ENCODE peak calls at places on chromosome 18, in four cellular contexts. Z is Calu3, I is small intestine, W is transverse colon. E is an unnamed sample.

GRCh38 chr18:50240083-50240563 is 26.2 kb downstream of the CFAP53 start:
- DNase-seq in Z (peak; percentile 60), I (peak; percentile 63), W (no peak), E (no peak)

GRCh38 chr18:13577091-13577697 is 149.2 kb downstream of the FAM210A start:
- DNase-seq in Z (no peak), I (peak; percentile 17), W (no peak), E (no peak)

GRCh38 chr18:39806519-39806918 is 2148.5 kb upstream of the PIK3C3 start:
- DNase-seq in Z (no peak), I (no peak), W (no peak), E (no peak)

GRCh38 chr18:67513285-67513684 is 3.2 kb downstream of the DSEL start:
- DNase-seq in Z (no peak), I (no peak), W (no peak), E (no peak)

GRCh38 chr18:10013621-10014543 is 100.1 kb downstream of the VAPA start:
- DNase-seq in Z (no peak), I (no peak), W (no peak), E (no peak)

GRCh38 chr18:46424898-46425297 is 232.1 kb downstream of the LOXHD1 start:
- DNase-seq in Z (no peak), I (no peak), W (no peak), E (no peak)

GRCh38 chr18:58639751-58640427 is 11.0 kb upstream of the ALPK2 start:
- DNase-seq in Z (no peak), I (no peak), W (no peak), E (no peak)

GRCh38 chr18:5986257-5986909 is 91.1 kb upstream of the TMEM200C start:
- DNase-seq in Z (no peak), I (no peak), W (no peak), E (no peak)

GRCh38 chr18:38751211-38751610 is 1185.6 kb upstream of the CELF4 start:
- DNase-seq in Z (no peak), I (no peak), W (no peak), E (no peak)

GRCh38 chr18:38944446-38945024 is 1378.9 kb upstream of the CELF4 start:
- DNase-seq in Z (no peak), I (no peak), W (no peak), E (no peak)

GRCh38 chr18:63177822-63178525 is 141.6 kb downstream of the BCL2 start:
- DNase-seq in Z (no peak), I (peak; percentile 84), W (peak; percentile 82), E (no peak)

GRCh38 chr18:79863946-79864725 is 66.4 kb downstream of the KCNG2 start:
- DNase-seq in Z (no peak), I (no peak), W (no peak), E (no peak)

GRCh38 chr18:26057208-26057821 is 33.1 kb downstream of the SS18 start:
- DNase-seq in Z (no peak), I (no peak), W (no peak), E (no peak)

GRCh38 chr18:36101943-36102342 is 27.2 kb downstream of the SLC39A6 start:
- DNase-seq in Z (no peak), I (no peak), W (no peak), E (no peak)

GRCh38 chr18:26655614-26656400 is 107.5 kb upstream of the KCTD1 start:
- DNase-seq in Z (peak; percentile 55), I (peak; percentile 15), W (peak; percentile 46), E (no peak)

GRCh38 chr18:12336251-12336650 is 28.2 kb downstream of the TUBB6 start:
- DNase-seq in Z (no peak), I (peak; percentile 67), W (no peak), E (no peak)

GRCh38 chr18:23616258-23616657 is 30.0 kb upstream of the NPC1 start:
- DNase-seq in Z (no peak), I (no peak), W (no peak), E (no peak)

GRCh38 chr18:42882146-42882545 is 233.3 kb downstream of the RIT2 start:
- DNase-seq in Z (no peak), I (no peak), W (no peak), E (no peak)

GRCh38 chr18:49360582-49360981 is 99.9 kb downstream of the DYM start:
- DNase-seq in Z (no peak), I (no peak), W (no peak), E (no peak)

E was measured in activated B cell treated with CpG ODN at 0.5 μM for 24 hours.